ENCODE peak calls at places on chromosomes 4 and X, in eight cellular contexts. P is suprapubic skin, V is sigmoid colon, Z is stomach, R is ovary, U is upper lobe of left lung, O is breast epithelium, H is H1. F is an unnamed sample.

GRCh38 chr4:163815776-163816175 is 321.3 kb downstream of the TMA16 start:
- DNase-seq in Z (no peak), R (no peak), U (no peak), H (no peak), O (no peak), P (no peak), V (no peak), F (no peak)

GRCh38 chr4:13102344-13102743 is 381.8 kb downstream of the RAB28 start:
- DNase-seq in U (no peak), H (no peak), R (no peak), P (no peak), V (no peak), O (no peak), Z (no peak), F (no peak)

GRCh38 chrX:102155806-102156179 is at the start of gene BEX5:
- DNase-seq in R (peak), V (peak), P (peak), U (peak), O (peak), Z (peak), H (peak), F (no peak)

GRCh38 chr4:92091335-92091734 is 212.4 kb upstream of the GRID2 start:
- DNase-seq in R (no peak), H (peak), P (no peak), O (no peak), Z (no peak), V (no peak), U (no peak), F (no peak)

GRCh38 chrX:46831620-46832327 is 5.1 kb upstream of the RP2 start:
- DNase-seq in U (no peak), V (no peak), H (no peak), P (no peak), R (no peak), O (no peak), Z (no peak), F (no peak)

GRCh38 chr4:173777421-173777820 is 247.4 kb upstream of the HAND2 start:
- DNase-seq in U (no peak), Z (no peak), R (no peak), V (no peak), P (no peak), O (no peak), H (no peak), F (no peak)

GRCh38 chr4:47287735-47288134 is 175.8 kb downstream of the COMMD8 start:
- DNase-seq in O (no peak), V (no peak), R (no peak), Z (no peak), U (no peak), P (no peak), H (no peak), F (peak)

GRCh38 chr4:6918345-6918744 is 8.7 kb downstream of the TBC1D14 start:
- DNase-seq in Z (no peak), R (no peak), V (peak), O (no peak), P (peak), H (no peak), U (no peak), F (no peak)

GRCh38 chr4:164012396-164013027 is 518.0 kb downstream of the TMA16 start:
- DNase-seq in P (no peak), H (peak), O (no peak), U (no peak), V (no peak), Z (peak), R (no peak), F (peak)

GRCh38 chrX:120664081-120664480 is 34.2 kb upstream of the C1GALT1C1 start:
- DNase-seq in V (no peak), Z (no peak), H (no peak), U (no peak), O (no peak), P (no peak), R (no peak), F (no peak)

GRCh38 chr4:3421470-3421869 is 20.3 kb upstream of the HGFAC start:
- DNase-seq in P (no peak), R (peak), U (peak), H (no peak), Z (no peak), O (no peak), V (no peak), F (no peak)

GRCh38 chr4:169202143-169202699 is 68.5 kb downstream of the SH3RF1 start:
- DNase-seq in V (no peak), Z (no peak), P (no peak), O (no peak), U (no peak), R (no peak), H (no peak), F (no peak)

DNA sequence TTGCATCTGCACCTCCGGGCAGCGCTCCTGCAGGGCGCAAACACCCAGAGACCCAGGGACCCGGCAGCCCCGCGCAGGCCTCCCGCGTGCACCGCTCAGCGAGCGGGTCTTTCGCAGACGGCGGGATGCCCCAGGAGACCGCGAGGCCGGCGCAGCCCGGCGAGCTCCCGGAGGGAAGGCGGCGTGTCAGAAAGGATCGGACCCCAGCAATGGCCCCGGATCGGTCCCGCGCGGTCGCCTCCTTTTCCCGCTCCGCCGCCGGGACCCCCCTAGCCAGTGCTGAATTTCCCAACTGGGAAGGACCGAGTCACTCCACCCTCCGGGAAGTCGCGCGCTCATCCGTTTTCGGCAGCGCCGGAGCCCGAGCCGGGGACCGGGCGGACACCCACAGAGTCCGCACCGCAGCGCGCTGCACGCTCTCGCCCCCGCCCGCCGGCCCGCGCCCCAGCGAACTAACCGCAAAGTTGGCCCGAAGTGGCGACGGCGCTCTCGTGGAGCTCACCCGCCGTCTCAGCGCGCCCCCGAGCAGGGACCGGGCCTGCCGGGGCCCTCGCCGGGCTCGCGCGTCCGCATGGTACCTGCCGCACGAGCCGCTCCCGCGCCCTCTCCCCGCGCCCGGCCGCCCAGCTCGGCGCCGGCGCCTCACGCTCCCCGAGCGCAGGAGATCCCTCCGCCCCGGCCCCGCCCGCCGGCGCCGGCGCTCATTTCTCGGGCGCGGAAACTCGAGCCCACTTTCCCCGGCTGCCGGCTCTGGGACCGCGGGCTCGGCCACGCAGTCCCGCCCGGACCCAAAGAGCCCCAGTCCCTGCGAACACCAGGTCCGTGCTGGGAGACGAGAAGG is at the start of gene FAT1:
- DNase-seq in H (no peak), V (peak), R (peak), O (peak), U (peak), Z (peak), P (peak), F (peak)
- TF ChIP-seq POLR2A in H (peak), V (peak), R (no peak), O (no peak), U (peak), Z (no peak), P (no peak), F (peak)

GRCh38 chr4:74653331-74654229 is 140.7 kb downstream of the BTC start:
- DNase-seq in H (no peak), P (no peak), R (no peak), Z (no peak), U (no peak), V (no peak), O (no peak), F (no peak)
- TF ChIP-seq POLR2A in H (no peak), P (no peak), R (no peak), Z (no peak), U (no peak), V (no peak), O (no peak), F (no peak)

GRCh38 chr4:83757121-83757621 is 221.3 kb downstream of the GPAT3 start:
- DNase-seq in P (no peak), U (no peak), Z (no peak), H (no peak), O (no peak), V (no peak), R (no peak), F (peak)
- TF ChIP-seq POLR2A in P (no peak), U (no peak), Z (no peak), H (no peak), O (no peak), V (no peak), R (no peak), F (no peak)

GRCh38 chr4:112234952-112235609 is 3.5 kb downstream of the AP1AR start:
- DNase-seq in Z (peak), O (peak), H (no peak), V (peak), P (no peak), R (no peak), U (no peak), F (no peak)
- TF ChIP-seq POLR2A in Z (no peak), O (no peak), H (no peak), V (no peak), P (no peak), R (no peak), U (no peak), F (no peak)

DNA sequence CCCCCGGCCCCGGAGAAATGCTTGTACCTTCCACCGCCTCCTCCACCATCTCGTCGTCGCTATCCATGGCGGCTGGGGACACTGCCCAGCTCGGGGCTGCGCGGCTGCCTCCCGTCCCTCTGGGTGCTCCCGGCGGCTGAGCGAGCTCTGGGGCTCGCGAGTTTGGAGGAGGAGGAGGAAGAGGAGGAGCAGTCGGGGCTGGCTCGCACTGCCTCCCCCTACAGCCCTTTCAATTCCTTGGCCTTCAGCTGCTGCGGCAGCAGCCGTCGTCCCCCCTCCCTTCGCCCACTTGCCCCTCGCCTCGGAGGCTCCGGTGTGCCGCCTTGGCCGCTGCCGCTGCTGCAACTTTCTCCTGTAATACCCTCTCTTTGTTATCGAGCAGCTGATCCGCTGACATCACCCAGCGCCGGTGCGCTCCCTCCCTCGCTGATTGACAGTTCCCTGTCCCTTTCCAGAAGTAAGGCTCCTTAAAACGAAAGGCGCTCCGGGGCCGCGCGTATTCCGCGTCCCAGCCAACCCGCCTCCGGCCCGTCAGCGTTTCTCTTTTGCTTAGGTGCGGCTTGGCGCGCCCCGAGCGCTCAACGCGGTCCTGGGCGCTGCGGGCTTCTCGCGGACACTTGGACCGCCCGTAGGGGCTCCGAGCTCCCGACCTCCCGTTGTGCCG is at the start of gene SETD7:
- DNase-seq in O (peak), V (peak), H (peak), Z (peak), R (peak), P (peak), U (peak), F (peak)
- TF ChIP-seq POLR2A in O (peak), V (peak), H (peak), Z (no peak), R (peak), P (peak), U (peak), F (peak)

GRCh38 chr4:87527446-87528240 is 1.5 kb downstream of the SPARCL1 start:
- DNase-seq in P (no peak), Z (no peak), R (no peak), H (no peak), V (no peak), U (no peak), O (no peak), F (no peak)
- TF ChIP-seq POLR2A in P (no peak), Z (no peak), R (no peak), H (no peak), V (no peak), U (no peak), O (no peak), F (no peak)

GRCh38 chr4:961651-962230 is 11.6 kb downstream of the DGKQ start:
- DNase-seq in Z (no peak), V (peak), U (peak), P (peak), R (no peak), O (no peak), H (no peak), F (no peak)

GRCh38 chr4:960736-961650 is 12.4 kb downstream of the DGKQ start:
- DNase-seq in Z (no peak), P (no peak), U (peak), R (no peak), H (no peak), V (peak), O (no peak), F (no peak)

GRCh38 chr4:959338-960139 is 13.8 kb downstream of the DGKQ start:
- DNase-seq in U (peak), O (no peak), P (no peak), Z (no peak), V (peak), R (no peak), H (no peak), F (no peak)

GRCh38 chr4:958836-959337 is 14.5 kb downstream of the DGKQ start:
- DNase-seq in O (no peak), V (peak), R (no peak), U (no peak), Z (no peak), H (no peak), P (no peak), F (no peak)

DNA sequence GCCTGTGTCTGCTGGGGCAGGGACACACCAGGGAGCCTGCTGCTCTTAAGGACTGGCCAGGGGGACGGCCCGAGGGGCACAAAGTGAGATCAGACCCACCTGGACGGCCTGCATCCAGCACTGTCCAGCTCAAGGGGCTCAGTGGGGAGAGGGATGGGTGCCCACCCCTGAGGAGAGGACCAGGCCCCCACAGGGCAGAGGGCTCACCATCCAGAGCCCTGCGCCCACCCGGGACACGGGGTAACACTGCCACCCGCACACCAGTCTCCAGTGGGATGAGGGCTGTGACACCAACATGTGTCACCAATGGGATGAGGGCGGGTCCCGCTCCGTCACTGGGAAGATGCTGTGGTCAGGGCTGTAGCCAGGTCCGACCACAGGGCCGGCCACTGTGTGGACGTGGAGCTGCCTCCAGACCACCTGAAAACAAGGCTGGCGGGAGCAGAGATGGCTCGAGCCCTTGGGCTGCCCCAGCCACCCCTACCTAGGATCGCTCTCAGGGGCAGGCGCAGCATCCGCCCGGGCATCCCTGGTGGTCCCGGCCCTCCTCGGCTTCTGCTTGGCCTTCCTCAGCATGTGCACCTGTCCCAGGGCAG is 13.1 kb downstream of the DGKQ start:
- DNase-seq in R (no peak), P (no peak), V (peak), Z (no peak), H (no peak), O (no peak), U (peak), F (no peak)
- TF ChIP-seq POLR2A in R (no peak), P (no peak), V (no peak), Z (no peak), H (no peak), O (no peak), U (no peak), F (no peak)

F was measured in H54.